ENCODE peak calls at places on chromosomes 1 and 21, in ten cellular contexts. J, K, M, P, B, Z, L, U, Y and X are unnamed samples. For H3K4me1, the result is how much of the 10 kb centered on the place peaks cover.

GRCh38 chr1:3772027-3772714 is 378 bp upstream of the SMIM1 start:
- DNase-seq in Z (peak), Y (peak), U (peak), J (peak), K (peak), B (peak), P (peak), M (peak), L (peak), X (peak)

GRCh38 chr1:226711976-226712778 is 26.9 kb downstream of the ITPKB start:
- DNase-seq in Z (no peak), M (no peak), L (no peak), B (no peak), P (no peak), Y (no peak), J (no peak), U (no peak), K (no peak), X (no peak)

GRCh38 chr1:6785318-6785712 is at the start of gene CAMTA1:
- DNase-seq in B (no peak), Y (no peak), U (no peak), L (no peak), M (no peak), J (no peak), Z (no peak), P (no peak), K (no peak), X (no peak)

GRCh38 chr1:10604966-10605365 is 130.2 kb downstream of the PEX14 start:
- DNase-seq in Z (no peak), Y (no peak), P (no peak), M (no peak), B (no peak), K (no peak), L (no peak), U (no peak), J (no peak), X (no peak)

GRCh38 chr21:15009964-15010363 is 54.8 kb downstream of the NRIP1 start:
- DNase-seq in Z (peak), B (peak), M (no peak), L (no peak), U (no peak), Y (no peak), P (no peak), K (no peak), J (no peak), X (peak)

GRCh38 chr1:53712276-53712675 is 26.7 kb downstream of the GLIS1 start:
- DNase-seq in L (no peak), J (no peak), P (no peak), M (no peak), U (no peak), Y (no peak), Z (no peak), K (no peak), B (no peak), X (no peak)

GRCh38 chr1:202229376-202229775 is 35.8 kb downstream of the LGR6 start:
- DNase-seq in M (no peak), L (no peak), J (no peak), Z (no peak), K (no peak), U (no peak), P (no peak), Y (no peak), B (no peak), X (no peak)

GRCh38 chr1:17168480-17168878 is 36.4 kb upstream of the PADI1 start:
- DNase-seq in Y (no peak), J (no peak), B (peak), L (no peak), K (no peak), Z (peak), U (no peak), M (no peak), P (no peak), X (peak)

GRCh38 chr21:28587748-28588147 is 404.9 kb downstream of the LTN1 start:
- DNase-seq in M (no peak), Z (no peak), B (peak), L (no peak), P (no peak), K (no peak), U (no peak), J (no peak), Y (no peak), X (peak)

GRCh38 chr1:23613191-23614126 is 54.2 kb upstream of the ID3 start:
- DNase-seq in Z (no peak), J (no peak), U (no peak), B (no peak), Y (no peak), M (no peak), L (no peak), P (peak), K (peak), X (no peak)

GRCh38 chr1:18643154-18644012 is 12.7 kb downstream of the PAX7 start:
- DNase-seq in B (no peak), U (no peak), L (no peak), K (no peak), Z (no peak), M (no peak), J (peak), Y (no peak), P (no peak), X (no peak)
- H3K4me3 ChIP-seq in B (no peak), U (no peak), L (no peak), K (no peak), Z (peak), M (no peak), J (no peak), Y (no peak), P (no peak), X (no peak)

GRCh38 chr21:46285206-46285661 is at the start of gene MCM3AP:
- DNase-seq in B (no peak), Z (no peak), J (no peak), M (no peak), K (no peak), P (no peak), Y (no peak), L (no peak), U (no peak), X (no peak)
- H3K4me1 ChIP-seq in B (under half), Z (under half), J (under half), M (under half), K (half or more), P (under half), Y (half or more), L (under half), U (under half), X (under half)

GRCh38 chr1:165843304-165843703 is 15.9 kb downstream of the UCK2 start:
- DNase-seq in M (no peak), L (no peak), U (no peak), K (no peak), P (no peak), Y (no peak), J (no peak), Z (no peak), B (peak), X (peak)

GRCh38 chr1:165840419-165840818 is 13.0 kb downstream of the UCK2 start:
- DNase-seq in Z (no peak), M (no peak), B (no peak), U (no peak), K (no peak), Y (no peak), P (no peak), L (no peak), J (no peak), X (no peak)

GRCh38 chr1:165841582-165842362 is 14.4 kb downstream of the UCK2 start:
- DNase-seq in Y (no peak), B (peak), U (no peak), L (no peak), Z (peak), K (no peak), J (no peak), M (no peak), P (no peak), X (peak)

GRCh38 chr1:165844114-165844798 is 16.8 kb downstream of the UCK2 start:
- DNase-seq in Z (no peak), B (no peak), M (no peak), J (no peak), U (no peak), Y (no peak), L (no peak), K (no peak), P (no peak), X (no peak)

GRCh38 chr1:165842363-165843129 is 15.1 kb downstream of the UCK2 start:
- DNase-seq in B (peak), Y (no peak), J (peak), M (no peak), Z (peak), U (no peak), L (no peak), P (no peak), K (no peak), X (peak)
- H3K4me3 ChIP-seq in B (no peak), Y (no peak), J (no peak), M (no peak), Z (no peak), U (no peak), L (no peak), P (no peak), K (no peak), X (no peak)

GRCh38 chr1:42932442-42932941 is 26.2 kb downstream of the SLC2A1 start:
- DNase-seq in M (no peak), Z (no peak), U (no peak), L (peak), K (no peak), B (no peak), Y (no peak), J (no peak), P (no peak), X (no peak)

GRCh38 chr1:42931911-42932422 is 26.7 kb downstream of the SLC2A1 start:
- DNase-seq in L (peak), K (peak), Z (no peak), B (no peak), J (peak), U (peak), Y (peak), M (no peak), P (peak), X (no peak)

GRCh38 chr1:42929434-42930177 is 29.1 kb downstream of the SLC2A1 start:
- DNase-seq in M (no peak), P (no peak), B (no peak), U (no peak), Y (no peak), J (no peak), Z (no peak), L (no peak), K (no peak), X (no peak)

GRCh38 chr1:42930178-42931107 is 28.2 kb downstream of the SLC2A1 start:
- DNase-seq in U (no peak), L (no peak), B (no peak), K (no peak), J (no peak), Z (no peak), P (no peak), M (no peak), Y (no peak), X (no peak)

DNA sequence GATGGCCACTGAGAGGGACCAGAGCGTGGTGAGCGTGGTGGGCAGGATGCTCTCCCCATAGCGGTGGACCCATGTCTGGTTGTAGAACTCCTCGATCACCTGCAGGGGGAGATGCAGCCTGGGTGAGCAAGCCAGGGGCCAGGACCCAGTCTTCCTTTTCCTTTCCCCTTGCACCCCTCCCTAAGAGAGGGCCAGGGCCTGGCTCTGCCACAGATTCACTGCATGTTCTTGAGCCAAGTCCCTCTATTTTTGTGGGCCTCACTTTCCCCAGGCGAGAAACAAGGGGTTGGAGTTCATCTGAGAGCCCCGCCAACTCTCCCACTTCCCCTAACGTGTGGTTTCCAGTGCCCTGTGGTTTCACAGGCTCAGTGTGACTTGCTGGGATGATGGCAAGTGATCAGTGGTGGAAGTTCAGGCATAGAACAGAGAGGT is 27.5 kb downstream of the SLC2A1 start:
- DNase-seq in Y (no peak), B (peak), P (no peak), M (peak), L (no peak), K (peak), J (peak), U (no peak), Z (peak), X (peak)
- H3K4me1 ChIP-seq in Y (half or more), B (under half), P (under half), M (half or more), L (under half), K (under half), J (half or more), U (under half), Z (under half), X (under half)

GRCh38 chr1:168347630-168348029 is 67.0 kb downstream of the TBX19 start:
- DNase-seq in P (no peak), Y (no peak), J (no peak), L (no peak), Z (no peak), K (no peak), B (no peak), M (no peak), U (no peak), X (no peak)
- H3K4me3 ChIP-seq in P (no peak), Y (peak), J (no peak), L (peak), Z (no peak), K (peak), B (no peak), M (peak), U (no peak), X (no peak)

GRCh38 chr1:21944261-21945074 is 7.4 kb upstream of the HSPG2 start:
- DNase-seq in B (no peak), K (no peak), M (no peak), Y (no peak), Z (no peak), J (no peak), U (no peak), L (no peak), P (no peak), X (no peak)
- H3K4me1 ChIP-seq in B (under half), K (under half), M (under half), Y (under half), Z (under half), J (under half), U (under half), L (under half), P (under half), X (under half)

GRCh38 chr1:169421309-169421708 is 6.0 kb downstream of the CCDC181 start:
- DNase-seq in B (no peak), K (no peak), P (no peak), L (no peak), J (no peak), U (no peak), M (no peak), Z (no peak), Y (no peak), X (no peak)

GRCh38 chr1:169427081-169427611 is at the start of gene CCDC181:
- DNase-seq in M (peak), K (peak), Z (peak), P (peak), U (peak), J (no peak), B (peak), L (peak), Y (peak), X (peak)

GRCh38 chr1:169426174-169426716 is 1.0 kb downstream of the CCDC181 start:
- DNase-seq in P (no peak), Z (no peak), U (no peak), L (no peak), K (no peak), M (no peak), J (no peak), Y (no peak), B (no peak), X (no peak)
- H3K4me3 ChIP-seq in P (peak), Z (no peak), U (peak), L (no peak), K (no peak), M (no peak), J (no peak), Y (no peak), B (no peak), X (peak)

GRCh38 chr1:204204944-204205343 is 8.7 kb upstream of the KISS1 start:
- DNase-seq in Y (no peak), L (no peak), Z (no peak), M (no peak), K (no peak), J (no peak), U (no peak), B (no peak), P (no peak), X (no peak)
- H3K4me1 ChIP-seq in Y (under half), L (under half), Z (under half), M (under half), K (under half), J (under half), U (under half), B (under half), P (under half), X (under half)

GRCh38 chr1:151144474-151145157 is 1.8 kb downstream of the SEMA6C start:
- DNase-seq in Z (peak), K (no peak), B (no peak), M (no peak), L (no peak), J (no peak), U (peak), P (no peak), Y (no peak), X (no peak)
- H3K4me3 ChIP-seq in Z (peak), K (peak), B (no peak), M (no peak), L (peak), J (no peak), U (peak), P (peak), Y (peak), X (no peak)

GRCh38 chr1:26320896-26321295 is 3.1 kb downstream of the CD52 start:
- DNase-seq in L (no peak), U (no peak), B (no peak), P (no peak), Y (no peak), J (no peak), M (no peak), Z (no peak), K (no peak), X (no peak)

GRCh38 chr1:26315874-26316850 is 1.6 kb upstream of the CD52 start:
- DNase-seq in B (no peak), P (no peak), K (no peak), J (no peak), U (no peak), M (no peak), Z (no peak), L (no peak), Y (no peak), X (no peak)

GRCh38 chr1:26317143-26317542 is 615 bp upstream of the CD52 start:
- DNase-seq in P (no peak), K (no peak), U (no peak), M (no peak), Y (no peak), B (no peak), J (no peak), L (no peak), Z (no peak), X (no peak)

GRCh38 chr1:26317612-26318337 is at the start of gene CD52:
- DNase-seq in B (no peak), L (no peak), Y (no peak), K (peak), J (peak), M (no peak), U (no peak), Z (no peak), P (peak), X (no peak)

GRCh38 chr1:26318338-26319064 is 743 bp downstream of the CD52 start:
- DNase-seq in Y (peak), J (peak), U (no peak), K (peak), L (no peak), Z (no peak), P (no peak), M (no peak), B (no peak), X (no peak)
- H3K4me1 ChIP-seq in Y (under half), J (half or more), U (under half), K (under half), L (under half), Z (under half), P (under half), M (under half), B (under half), X (under half)